ENCODE peak calls at places on chromosomes 2 and 18, in five cellular contexts. One of them, this sample, is unnamed.
A peak's percentile ranks its signal among the peaks of the same experiment; 100 is the strongest.

GRCh38 chr2:189657867-189658266 is 3.4 kb upstream of the ASNSD1 start:
- DNase-seq in pons: no peak
- DNase-seq in ELF-1: peak; percentile 74
- DNase-seq in DMS53: no peak
- DNase-seq in posterior cingulate gyrus: no peak
- DNase-seq in this sample: peak; percentile 63

GRCh38 chr18:41395695-41396094 is 559.3 kb upstream of the PIK3C3 start:
- DNase-seq in ELF-1: no peak
- DNase-seq in posterior cingulate gyrus: no peak
- DNase-seq in DMS53: peak; percentile 47
- DNase-seq in pons: no peak
- DNase-seq in this sample: no peak

GRCh38 chr18:13418013-13418710 is 199.6 kb downstream of the LDLRAD4 start:
- DNase-seq in pons: no peak
- DNase-seq in ELF-1: no peak
- DNase-seq in posterior cingulate gyrus: no peak
- DNase-seq in DMS53: no peak
- DNase-seq in this sample: no peak

GRCh38 chr18:49565656-49566055 is 3.8 kb downstream of the LIPG start:
- DNase-seq in ELF-1: peak; percentile 75
- DNase-seq in pons: peak; percentile 78
- DNase-seq in posterior cingulate gyrus: peak; percentile 49
- DNase-seq in DMS53: no peak
- DNase-seq in this sample: no peak

GRCh38 chr2:198054299-198054698 is 249.9 kb downstream of the PLCL1 start:
- DNase-seq in DMS53: peak; percentile 39
- DNase-seq in posterior cingulate gyrus: peak; percentile 17
- DNase-seq in pons: peak; percentile 60
- DNase-seq in ELF-1: peak; percentile 52
- DNase-seq in this sample: peak; percentile 81

GRCh38 chr2:112625474-112626114 is 20.1 kb upstream of the SLC20A1 start:
- DNase-seq in DMS53: no peak
- DNase-seq in ELF-1: no peak
- DNase-seq in posterior cingulate gyrus: no peak
- DNase-seq in pons: no peak
- DNase-seq in this sample: peak; percentile 31

GRCh38 chr2:226031962-226032441 is 632.5 kb downstream of the NYAP2 start:
- DNase-seq in ELF-1: peak; percentile 5
- DNase-seq in pons: peak; percentile 48
- DNase-seq in posterior cingulate gyrus: no peak
- DNase-seq in DMS53: no peak
- DNase-seq in this sample: peak; percentile 49

GRCh38 chr2:134588556-134588955 is 130.2 kb downstream of the TMEM163 start:
- DNase-seq in ELF-1: no peak
- DNase-seq in posterior cingulate gyrus: no peak
- DNase-seq in pons: no peak
- DNase-seq in DMS53: no peak
- DNase-seq in this sample: no peak

GRCh38 chr2:85706604-85707296 is 12.6 kb downstream of the GNLY start:
- DNase-seq in posterior cingulate gyrus: no peak
- DNase-seq in ELF-1: no peak
- DNase-seq in pons: peak; percentile 80
- DNase-seq in DMS53: no peak
- DNase-seq in this sample: no peak

GRCh38 chr2:15640291-15640711 is 48.6 kb downstream of the DDX1 start:
- DNase-seq in pons: peak; percentile 15
- DNase-seq in DMS53: peak; percentile 62
- DNase-seq in posterior cingulate gyrus: no peak
- DNase-seq in ELF-1: no peak
- DNase-seq in this sample: no peak

GRCh38 chr2:76461431-76461830 is 750.7 kb upstream of the GCFC2 start:
- DNase-seq in posterior cingulate gyrus: no peak
- DNase-seq in ELF-1: no peak
- DNase-seq in pons: no peak
- DNase-seq in DMS53: no peak
- DNase-seq in this sample: no peak

GRCh38 chr2:3667151-3667631 is 9.2 kb downstream of the ALLC start:
- DNase-seq in pons: no peak
- DNase-seq in posterior cingulate gyrus: no peak
- DNase-seq in ELF-1: no peak
- DNase-seq in DMS53: peak; percentile 87
- DNase-seq in this sample: peak; percentile 36

GRCh38 chr2:120549841-120550240 is 185.8 kb upstream of the GLI2 start:
- DNase-seq in ELF-1: no peak
- DNase-seq in pons: no peak
- DNase-seq in posterior cingulate gyrus: no peak
- DNase-seq in DMS53: no peak
- DNase-seq in this sample: no peak

GRCh38 chr2:174788291-174788929 is 24.1 kb upstream of the CHRNA1 start:
- DNase-seq in DMS53: no peak
- DNase-seq in ELF-1: peak; percentile 89
- DNase-seq in pons: no peak
- DNase-seq in posterior cingulate gyrus: no peak
- DNase-seq in this sample: peak; percentile 83

GRCh38 chr2:96874099-96874831 is 4.4 kb upstream of the SEMA4C start:
- DNase-seq in pons: no peak
- DNase-seq in DMS53: peak; percentile 49
- DNase-seq in ELF-1: peak; percentile 79
- DNase-seq in posterior cingulate gyrus: no peak
- DNase-seq in this sample: no peak

GRCh38 chr2:187884003-187884402 is 329.8 kb upstream of the TFPI start:
- DNase-seq in ELF-1: no peak
- DNase-seq in pons: no peak
- DNase-seq in posterior cingulate gyrus: no peak
- DNase-seq in DMS53: no peak
- DNase-seq in this sample: no peak

GRCh38 chr18:36504928-36505327 is 207.4 kb downstream of the FHOD3 start:
- DNase-seq in pons: no peak
- DNase-seq in DMS53: no peak
- DNase-seq in posterior cingulate gyrus: no peak
- DNase-seq in ELF-1: no peak
- DNase-seq in this sample: no peak

GRCh38 chr18:39946623-39947061 is 2008.4 kb upstream of the PIK3C3 start:
- DNase-seq in DMS53: peak; percentile 78
- DNase-seq in pons: peak; percentile 37
- DNase-seq in ELF-1: no peak
- DNase-seq in posterior cingulate gyrus: no peak
- DNase-seq in this sample: peak; percentile 61